ENCODE peak calls at places on chromosome 18, in six cellular contexts. One of them, this sample, is unnamed.

GRCh38 chr18:23494992-23495391 is 8.3 kb upstream of the RMC1 start:
- DNase-seq in fibroblast of pulmonary artery: no peak
- DNase-seq in NCI-H345: no peak
- DNase-seq in mesenteric fat pad: no peak
- DNase-seq in A549: no peak
- DNase-seq in activated CD4-positive, alpha-beta T cell treated with anti-CD3 and anti-CD28 coated beads, Interleukin-2, amount 10 ng/mL, durations not matched to agents 7 days and 5 days: no peak
- DNase-seq in this sample: no peak

GRCh38 chr18:33577688-33578370 is at the start of gene ASXL3:
- DNase-seq in activated CD4-positive, alpha-beta T cell treated with anti-CD3 and anti-CD28 coated beads, Interleukin-2, amount 10 ng/mL, durations not matched to agents 7 days and 5 days: no peak
- DNase-seq in fibroblast of pulmonary artery: peak; percentile 8
- DNase-seq in NCI-H345: peak; percentile 69
- DNase-seq in A549: no peak
- DNase-seq in mesenteric fat pad: no peak
- DNase-seq in this sample: no peak

GRCh38 chr18:46402396-46402795 is 254.6 kb downstream of the LOXHD1 start:
- DNase-seq in NCI-H345: no peak
- DNase-seq in activated CD4-positive, alpha-beta T cell treated with anti-CD3 and anti-CD28 coated beads, Interleukin-2, amount 10 ng/mL, durations not matched to agents 7 days and 5 days: no peak
- DNase-seq in mesenteric fat pad: no peak
- DNase-seq in A549: no peak
- DNase-seq in fibroblast of pulmonary artery: no peak
- DNase-seq in this sample: no peak

GRCh38 chr18:57644540-57644939 is 22.9 kb upstream of the NARS1 start:
- DNase-seq in activated CD4-positive, alpha-beta T cell treated with anti-CD3 and anti-CD28 coated beads, Interleukin-2, amount 10 ng/mL, durations not matched to agents 7 days and 5 days: no peak
- DNase-seq in mesenteric fat pad: no peak
- DNase-seq in NCI-H345: peak; percentile 22
- DNase-seq in fibroblast of pulmonary artery: peak; percentile 58
- DNase-seq in A549: no peak
- DNase-seq in this sample: no peak

GRCh38 chr18:22977847-22978701 is 44.9 kb downstream of the RBBP8 start:
- DNase-seq in activated CD4-positive, alpha-beta T cell treated with anti-CD3 and anti-CD28 coated beads, Interleukin-2, amount 10 ng/mL, durations not matched to agents 7 days and 5 days: no peak
- DNase-seq in NCI-H345: no peak
- DNase-seq in A549: peak; percentile 29
- DNase-seq in fibroblast of pulmonary artery: peak; percentile 83
- DNase-seq in mesenteric fat pad: no peak
- DNase-seq in this sample: no peak

GRCh38 chr18:809985-810642 is 1.9 kb downstream of the YES1 start:
- DNase-seq in A549: no peak
- DNase-seq in NCI-H345: no peak
- DNase-seq in activated CD4-positive, alpha-beta T cell treated with anti-CD3 and anti-CD28 coated beads, Interleukin-2, amount 10 ng/mL, durations not matched to agents 7 days and 5 days: no peak
- DNase-seq in mesenteric fat pad: no peak
- DNase-seq in fibroblast of pulmonary artery: no peak
- DNase-seq in this sample: no peak

GRCh38 chr18:46350598-46351172 is 246.5 kb downstream of the HAUS1 start:
- DNase-seq in mesenteric fat pad: no peak
- DNase-seq in A549: no peak
- DNase-seq in fibroblast of pulmonary artery: no peak
- DNase-seq in NCI-H345: no peak
- DNase-seq in activated CD4-positive, alpha-beta T cell treated with anti-CD3 and anti-CD28 coated beads, Interleukin-2, amount 10 ng/mL, durations not matched to agents 7 days and 5 days: no peak
- DNase-seq in this sample: no peak

GRCh38 chr18:55179460-55180195 is 220.4 kb upstream of the CCDC68 start:
- DNase-seq in mesenteric fat pad: no peak
- DNase-seq in A549: no peak
- DNase-seq in NCI-H345: no peak
- DNase-seq in activated CD4-positive, alpha-beta T cell treated with anti-CD3 and anti-CD28 coated beads, Interleukin-2, amount 10 ng/mL, durations not matched to agents 7 days and 5 days: no peak
- DNase-seq in fibroblast of pulmonary artery: peak; percentile 66
- DNase-seq in this sample: no peak

GRCh38 chr18:45197526-45197970 is 417.7 kb upstream of the SLC14A2 start:
- DNase-seq in activated CD4-positive, alpha-beta T cell treated with anti-CD3 and anti-CD28 coated beads, Interleukin-2, amount 10 ng/mL, durations not matched to agents 7 days and 5 days: no peak
- DNase-seq in NCI-H345: peak; percentile 58
- DNase-seq in fibroblast of pulmonary artery: peak; percentile 61
- DNase-seq in mesenteric fat pad: no peak
- DNase-seq in A549: no peak
- DNase-seq in this sample: no peak

GRCh38 chr18:3305354-3305762 is 43.4 kb downstream of the MYL12B start:
- DNase-seq in fibroblast of pulmonary artery: peak; percentile 98
- DNase-seq in activated CD4-positive, alpha-beta T cell treated with anti-CD3 and anti-CD28 coated beads, Interleukin-2, amount 10 ng/mL, durations not matched to agents 7 days and 5 days: peak; percentile 52
- DNase-seq in A549: no peak
- DNase-seq in NCI-H345: no peak
- DNase-seq in mesenteric fat pad: no peak
- DNase-seq in this sample: no peak

GRCh38 chr18:58208207-58208944 is 164.3 kb downstream of the NEDD4L start:
- DNase-seq in mesenteric fat pad: no peak
- DNase-seq in fibroblast of pulmonary artery: no peak
- DNase-seq in NCI-H345: no peak
- DNase-seq in A549: no peak
- DNase-seq in activated CD4-positive, alpha-beta T cell treated with anti-CD3 and anti-CD28 coated beads, Interleukin-2, amount 10 ng/mL, durations not matched to agents 7 days and 5 days: no peak
- DNase-seq in this sample: no peak

GRCh38 chr18:24271381-24272331 is 126.0 kb downstream of the OSBPL1A start:
- DNase-seq in A549: peak; percentile 56
- DNase-seq in mesenteric fat pad: peak; percentile 94
- DNase-seq in NCI-H345: peak; percentile 24
- DNase-seq in activated CD4-positive, alpha-beta T cell treated with anti-CD3 and anti-CD28 coated beads, Interleukin-2, amount 10 ng/mL, durations not matched to agents 7 days and 5 days: peak; percentile 11
- DNase-seq in fibroblast of pulmonary artery: peak; percentile 78
- DNase-seq in this sample: peak; percentile 4

GRCh38 chr18:80103231-80103630 is 5.8 kb upstream of the ADNP2 start:
- DNase-seq in mesenteric fat pad: no peak
- DNase-seq in A549: no peak
- DNase-seq in fibroblast of pulmonary artery: no peak
- DNase-seq in activated CD4-positive, alpha-beta T cell treated with anti-CD3 and anti-CD28 coated beads, Interleukin-2, amount 10 ng/mL, durations not matched to agents 7 days and 5 days: no peak
- DNase-seq in NCI-H345: no peak
- DNase-seq in this sample: no peak

GRCh38 chr18:63936156-63936931 is 12.8 kb upstream of the HMSD start:
- DNase-seq in activated CD4-positive, alpha-beta T cell treated with anti-CD3 and anti-CD28 coated beads, Interleukin-2, amount 10 ng/mL, durations not matched to agents 7 days and 5 days: peak; percentile 43
- DNase-seq in A549: peak; percentile 57
- DNase-seq in NCI-H345: peak; percentile 79
- DNase-seq in mesenteric fat pad: peak; percentile 92
- DNase-seq in fibroblast of pulmonary artery: peak; percentile 73
- DNase-seq in this sample: peak; percentile 55

GRCh38 chr18:23857756-23858155 is 156.8 kb upstream of the TTC39C start:
- DNase-seq in mesenteric fat pad: no peak
- DNase-seq in A549: no peak
- DNase-seq in NCI-H345: no peak
- DNase-seq in fibroblast of pulmonary artery: peak; percentile 73
- DNase-seq in activated CD4-positive, alpha-beta T cell treated with anti-CD3 and anti-CD28 coated beads, Interleukin-2, amount 10 ng/mL, durations not matched to agents 7 days and 5 days: no peak
- DNase-seq in this sample: peak; percentile 67

GRCh38 chr18:26040051-26040656 is 50.3 kb downstream of the SS18 start:
- DNase-seq in mesenteric fat pad: no peak
- DNase-seq in activated CD4-positive, alpha-beta T cell treated with anti-CD3 and anti-CD28 coated beads, Interleukin-2, amount 10 ng/mL, durations not matched to agents 7 days and 5 days: no peak
- DNase-seq in NCI-H345: no peak
- DNase-seq in A549: no peak
- DNase-seq in fibroblast of pulmonary artery: peak; percentile 14
- DNase-seq in this sample: no peak

GRCh38 chr18:63788447-63789096 is 13.4 kb downstream of the SERPINB7 start:
- DNase-seq in fibroblast of pulmonary artery: peak; percentile 69
- DNase-seq in activated CD4-positive, alpha-beta T cell treated with anti-CD3 and anti-CD28 coated beads, Interleukin-2, amount 10 ng/mL, durations not matched to agents 7 days and 5 days: peak; percentile 33
- DNase-seq in NCI-H345: no peak
- DNase-seq in mesenteric fat pad: no peak
- DNase-seq in A549: peak; percentile 2
- DNase-seq in this sample: no peak

GRCh38 chr18:11251891-11252270 is 102.5 kb upstream of the PIEZO2 start:
- DNase-seq in fibroblast of pulmonary artery: peak; percentile 58
- DNase-seq in NCI-H345: no peak
- DNase-seq in activated CD4-positive, alpha-beta T cell treated with anti-CD3 and anti-CD28 coated beads, Interleukin-2, amount 10 ng/mL, durations not matched to agents 7 days and 5 days: no peak
- DNase-seq in mesenteric fat pad: no peak
- DNase-seq in A549: no peak
- DNase-seq in this sample: no peak

This sample was measured in HepG2.